ENCODE peak calls at places on chromosomes 12 and 14, in six cellular contexts. P is HCT116, W is K562, S is mesendoderm, V is mammary epithelial cell, O is endodermal cell. M is an unnamed sample. For H3K4me1, the result is how much of the 10 kb centered on the place peaks cover.

GRCh38 chr12:4153343-4153892 is 120.1 kb upstream of the CCND2 start:
- DNase-seq in O (peak), P (no peak), S (peak), W (peak), V (no peak), M (no peak)

GRCh38 chr14:56126514-56126913 is 8.3 kb downstream of the PELI2 start:
- DNase-seq in O (no peak), W (no peak), V (no peak), S (no peak), P (no peak), M (no peak)

GRCh38 chr14:58298477-58298879 is at the start of gene ARID4A:
- DNase-seq in W (no peak), P (no peak), O (peak), V (no peak), S (no peak), M (peak)

GRCh38 chr12:14885718-14886201 is at the start of gene MGP:
- DNase-seq in S (no peak), P (no peak), O (no peak), V (peak), W (no peak), M (no peak)

GRCh38 chr14:95101736-95102677 is 55.3 kb downstream of the DICER1 start:
- DNase-seq in S (no peak), V (no peak), P (no peak), O (no peak), W (no peak), M (no peak)

GRCh38 chr12:127957001-127957660 is 309.8 kb upstream of the TMEM132C start:
- DNase-seq in V (no peak), O (no peak), P (no peak), S (no peak), W (no peak), M (no peak)

GRCh38 chr14:21108791-21109190 is 7.9 kb downstream of the TMEM253 start:
- DNase-seq in O (no peak), W (no peak), S (no peak), V (no peak), P (no peak), M (no peak)

GRCh38 chr14:90434370-90435020 is 37.7 kb downstream of the CALM1 start:
- DNase-seq in P (no peak), S (no peak), V (no peak), W (no peak), O (no peak), M (no peak)

GRCh38 chr14:90303382-90303943 is 28.3 kb downstream of the NRDE2 start:
- DNase-seq in W (no peak), V (no peak), P (no peak), O (no peak), S (no peak), M (no peak)

GRCh38 chr14:67999290-67999689 is 179.7 kb downstream of the RAD51B start:
- DNase-seq in S (no peak), P (no peak), W (no peak), V (peak), O (no peak), M (no peak)

GRCh38 chr12:67650528-67651379 is 2.2 kb downstream of the DYRK2 start:
- DNase-seq in S (peak), O (peak), P (no peak), W (no peak), V (no peak), M (peak)

GRCh38 chr12:86376052-86376451 is 119.9 kb upstream of the MGAT4C start:
- DNase-seq in P (peak), W (no peak), O (peak), S (peak), V (no peak), M (no peak)

GRCh38 chr12:113227169-113227568 is 5.9 kb downstream of the TPCN1 start:
- DNase-seq in O (no peak), W (no peak), V (no peak), P (no peak), S (no peak), M (peak)

GRCh38 chr12:39764944-39765560 is 145.4 kb upstream of the ABCD2 start:
- DNase-seq in P (peak), V (peak), W (peak), O (no peak), S (peak), M (no peak)

GRCh38 chr14:67733609-67734008 is 31.9 kb downstream of the RDH12 start:
- DNase-seq in O (no peak), P (no peak), S (peak), W (no peak), V (no peak), M (no peak)

GRCh38 chr14:105206873-105207272 is 25.8 kb upstream of the NUDT14 start:
- DNase-seq in S (no peak), O (no peak), V (no peak), P (no peak), W (peak), M (no peak)

GRCh38 chr14:84234281-84234680 is 1295.7 kb upstream of the FLRT2 start:
- DNase-seq in S (no peak), W (no peak), O (no peak), V (no peak), P (no peak), M (no peak)

GRCh38 chr14:94001501-94002396 is 4.6 kb downstream of the CCDC197 start:
- DNase-seq in P (peak), S (peak), V (peak), W (peak), O (peak), M (no peak)

GRCh38 chr12:107200394-107200793 is 107.0 kb upstream of the CRY1 start:
- DNase-seq in S (peak), P (peak), O (no peak), W (no peak), V (peak), M (no peak)

GRCh38 chr14:75562048-75562447 is 16.4 kb upstream of the FLVCR2 start:
- DNase-seq in W (no peak), P (no peak), V (peak), S (no peak), O (no peak), M (no peak)

GRCh38 chr12:132071001-132071810 is 72.9 kb downstream of the DDX51 start:
- DNase-seq in W (no peak), P (no peak), O (no peak), V (no peak), S (no peak), M (no peak)

GRCh38 chr12:126248871-126249403 is 1183.7 kb downstream of the AACS start:
- DNase-seq in V (no peak), W (no peak), O (no peak), S (peak), P (no peak), M (no peak)

GRCh38 chr12:46400406-46400805 is 27.8 kb upstream of the SLC38A2 start:
- DNase-seq in W (no peak), P (no peak), S (no peak), O (no peak), V (no peak), M (no peak)

GRCh38 chr12:46402861-46403731 is 30.5 kb upstream of the SLC38A2 start:
- DNase-seq in S (no peak), O (no peak), P (no peak), V (no peak), W (no peak), M (no peak)

GRCh38 chr12:46403732-46404097 is 31.1 kb upstream of the SLC38A2 start:
- DNase-seq in O (no peak), W (no peak), S (no peak), P (no peak), V (no peak), M (no peak)

GRCh38 chr12:46402451-46402850 is 29.9 kb upstream of the SLC38A2 start:
- DNase-seq in W (no peak), O (no peak), V (peak), P (no peak), S (no peak), M (no peak)

GRCh38 chr12:46401703-46402102 is 29.1 kb upstream of the SLC38A2 start:
- DNase-seq in V (no peak), P (no peak), O (peak), S (no peak), W (no peak), M (no peak)
- H3K4me1 ChIP-seq in V (under half), P (under half), O (under half), S (under half), W (under half), M (under half)

GRCh38 chr12:40827923-40828592 is 135.8 kb downstream of the CNTN1 start:
- DNase-seq in S (peak), W (no peak), P (no peak), V (no peak), O (peak), M (no peak)
- H3K9ac ChIP-seq in S (no peak), W (no peak), P (no peak), V (no peak), O (no peak), M (no peak)

GRCh38 chr12:102806110-102806509 is 110.9 kb downstream of the PAH start:
- DNase-seq in V (no peak), P (no peak), O (peak), W (no peak), S (peak), M (no peak)

GRCh38 chr12:102811125-102811737 is 105.8 kb downstream of the PAH start:
- DNase-seq in V (no peak), O (peak), W (peak), S (peak), P (peak), M (no peak)

GRCh38 chr12:102806592-102806991 is 110.5 kb downstream of the PAH start:
- DNase-seq in O (peak), V (no peak), S (peak), P (no peak), W (no peak), M (no peak)

GRCh38 chr12:102808412-102808811 is 108.6 kb downstream of the PAH start:
- DNase-seq in S (no peak), P (no peak), V (no peak), W (no peak), O (no peak), M (no peak)
- H3K4me1 ChIP-seq in S (under half), P (under half), V (under half), W (under half), O (under half), M (under half)

GRCh38 chr12:27896419-27896990 is 76.0 kb downstream of the PTHLH start:
- DNase-seq in O (no peak), S (no peak), V (peak), P (no peak), W (no peak), M (no peak)
- H3K9ac ChIP-seq in O (no peak), S (no peak), V (no peak), P (no peak), W (no peak), M (no peak)

DNA sequence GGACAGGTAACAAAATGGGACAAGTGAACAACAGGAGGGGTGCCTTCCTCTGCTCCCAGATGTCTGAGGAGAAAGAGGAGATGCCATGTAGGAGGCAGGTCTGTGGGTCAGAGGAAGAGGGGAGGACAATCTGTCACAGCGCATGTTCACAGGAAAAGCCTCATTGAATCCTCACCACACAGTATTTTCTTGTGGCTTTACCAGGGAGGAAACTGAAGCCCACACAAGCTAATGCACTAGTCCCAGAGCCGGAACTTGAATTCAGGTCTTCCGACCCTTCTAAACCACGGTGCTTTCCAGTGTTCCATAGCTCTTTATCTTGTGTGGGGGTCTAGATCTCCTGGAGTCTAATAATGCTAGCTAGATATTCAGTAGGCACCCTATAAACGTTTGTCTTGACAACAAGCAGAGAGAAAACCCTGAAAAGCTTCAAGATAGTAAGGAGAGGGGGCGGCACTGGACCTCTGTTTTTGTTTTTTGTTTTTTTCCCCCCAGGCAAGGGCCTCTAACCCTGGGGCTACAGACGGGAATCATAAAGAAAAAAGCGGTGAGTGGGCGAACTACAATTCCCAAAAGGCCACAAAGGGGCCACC is 374 bp upstream of the SHMT2 start:
- DNase-seq in W (no peak), O (no peak), P (no peak), S (no peak), V (no peak), M (no peak)
- H3K4me1 ChIP-seq in W (under half), O (under half), P (under half), S (under half), V (under half), M (under half)

DNA sequence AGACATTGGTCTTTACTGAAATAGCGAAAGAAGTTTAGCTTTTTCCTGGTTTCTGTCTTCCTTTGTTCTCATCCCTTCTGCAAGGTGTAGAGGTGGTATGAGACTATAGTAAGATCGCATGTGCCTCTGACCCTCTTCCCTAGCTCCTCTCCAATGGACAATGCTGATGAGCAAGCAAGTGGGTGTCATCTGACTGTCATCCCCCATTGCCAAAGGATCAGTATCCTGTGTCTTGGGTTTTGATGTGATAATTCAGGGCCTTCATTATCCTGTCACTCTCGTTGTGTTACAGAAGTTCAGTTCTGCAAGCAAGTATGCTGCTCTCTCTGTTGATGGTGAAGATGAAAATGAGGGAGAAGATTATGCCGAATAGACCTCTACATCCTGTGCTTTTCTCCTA is 10.0 kb upstream of the TNS2 start:
- DNase-seq in V (no peak), S (no peak), O (no peak), W (no peak), P (no peak), M (no peak)
- H3K9ac ChIP-seq in V (no peak), S (no peak), O (no peak), W (no peak), P (no peak), M (no peak)

GRCh38 chr12:76549131-76549530 is 10.4 kb downstream of the OSBPL8 start:
- DNase-seq in W (no peak), V (no peak), P (no peak), S (no peak), O (no peak), M (no peak)

GRCh38 chr12:76548222-76548837 is 11.2 kb downstream of the OSBPL8 start:
- DNase-seq in P (no peak), O (no peak), S (peak), W (peak), V (no peak), M (no peak)

GRCh38 chr12:76546889-76547288 is 12.7 kb downstream of the OSBPL8 start:
- DNase-seq in S (no peak), V (no peak), W (no peak), P (no peak), O (no peak), M (no peak)

GRCh38 chr12:76545486-76545885 is 14.1 kb downstream of the OSBPL8 start:
- DNase-seq in V (no peak), S (no peak), W (no peak), O (no peak), P (no peak), M (no peak)

GRCh38 chr12:76547526-76547925 is 12.0 kb downstream of the OSBPL8 start:
- DNase-seq in W (no peak), O (no peak), S (no peak), V (no peak), P (no peak), M (no peak)
- H3K4me1 ChIP-seq in W (under half), O (under half), S (under half), V (under half), P (under half), M (under half)

DNA sequence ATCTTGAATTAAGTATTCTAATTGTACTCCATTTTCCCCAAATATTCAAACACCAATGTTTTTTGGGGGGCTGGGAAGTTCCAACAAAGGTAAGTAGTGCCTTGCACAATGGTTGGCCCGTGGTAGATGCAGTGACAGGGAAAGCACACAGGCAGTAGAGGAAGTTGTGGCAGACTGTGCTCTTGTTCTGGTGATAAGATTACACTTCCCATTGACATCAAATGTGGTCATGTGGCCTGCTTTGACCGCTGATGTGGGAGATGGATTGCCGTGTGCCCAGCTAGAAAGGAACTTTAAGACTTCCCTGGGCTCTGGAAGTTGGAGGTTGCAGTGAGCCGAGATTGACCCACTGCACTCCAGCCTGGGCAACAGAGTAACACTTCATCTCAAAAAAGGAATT is 223.8 kb downstream of the VRK1 start:
- DNase-seq in V (no peak), O (no peak), W (peak), S (no peak), P (no peak), M (no peak)
- H3K9ac ChIP-seq in V (no peak), O (no peak), W (no peak), S (no peak), P (no peak), M (no peak)

GRCh38 chr14:77043984-77044485 is 15.5 kb upstream of the IRF2BPL start:
- DNase-seq in V (no peak), S (peak), O (peak), W (peak), P (no peak), M (peak)
- H3K4me1 ChIP-seq in V (half or more), S (under half), O (under half), W (half or more), P (half or more), M (half or more)

M was measured in kidney.